ENCODE peak calls at places on chromosomes 16 and 17, in seven cellular contexts. G, W, T, C, R, O and P are unnamed samples.

GRCh38 chr17:29167393-29168078 is 12.7 kb downstream of the MYO18A start:
- DNase-seq in G (no peak), W (no peak), T (no peak), C (peak; percentile 57), R (no peak), O (no peak), P (no peak)

GRCh38 chr17:2904135-2904534 is 107.9 kb downstream of the RAP1GAP2 start:
- DNase-seq in G (no peak), W (no peak), T (no peak), C (peak; percentile 34), R (no peak), O (peak; percentile 78), P (no peak)

GRCh38 chr17:42230225-42230624 is 35.9 kb upstream of the GHDC start:
- DNase-seq in G (no peak), W (no peak), T (no peak), C (no peak), R (no peak), O (no peak), P (no peak)

GRCh38 chr16:75044800-75045361 is 46.1 kb downstream of the ZNRF1 start:
- DNase-seq in G (peak; percentile 25), W (no peak), T (no peak), C (peak; percentile 59), R (no peak), O (no peak), P (peak; percentile 67)

GRCh38 chr17:32160526-32160925 is 18.2 kb downstream of the RHOT1 start:
- DNase-seq in G (no peak), W (peak; percentile 57), T (no peak), C (no peak), R (no peak), O (no peak), P (no peak)

GRCh38 chr16:89289428-89290395 is 72.2 kb downstream of the ZNF778 start:
- DNase-seq in G (peak; percentile 75), W (peak; percentile 83), T (peak; percentile 90), C (peak; percentile 37), R (peak; percentile 73), O (peak; percentile 98), P (peak; percentile 63)

GRCh38 chr17:37607637-37608368 is 1.4 kb downstream of the SYNRG start:
- DNase-seq in G (no peak), W (peak; percentile 56), T (no peak), C (no peak), R (no peak), O (no peak), P (no peak)

GRCh38 chr16:49282690-49283375 is 1.2 kb upstream of the CBLN1 start:
- DNase-seq in G (no peak), W (peak; percentile 81), T (peak; percentile 23), C (no peak), R (peak; percentile 12), O (peak; percentile 78), P (no peak)

GRCh38 chr16:54375056-54375455 is 88.5 kb upstream of the IRX3 start:
- DNase-seq in G (no peak), W (no peak), T (no peak), C (no peak), R (no peak), O (no peak), P (no peak)
- H3K4me3 ChIP-seq in G (no peak overlapping the region), W (no peak overlapping the region), T (no peak overlapping the region), C (no peak overlapping the region), R (no peak overlapping the region), O (no peak overlapping the region), P (no peak overlapping the region)

DNA sequence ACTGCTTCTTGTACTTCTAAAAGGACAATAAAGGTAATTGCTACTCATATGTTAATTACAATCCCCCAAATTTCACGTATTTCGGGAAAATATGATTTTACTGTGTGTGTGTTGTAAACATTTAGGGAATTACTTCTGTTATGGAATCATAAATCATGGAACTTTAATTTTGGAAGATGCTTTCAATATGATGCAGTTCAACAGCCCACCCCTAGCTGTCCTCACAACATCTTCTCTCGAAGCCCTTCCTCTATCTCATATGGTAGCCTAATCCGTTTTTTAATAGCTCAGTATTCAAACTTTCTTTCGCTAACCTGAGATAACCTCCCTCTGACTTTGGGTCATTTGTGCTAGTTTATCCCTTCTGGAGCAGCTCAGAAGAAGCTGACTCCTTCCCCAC is 78.4 kb downstream of the ANKFN1 start:
- DNase-seq in G (no peak), W (no peak), T (no peak), C (no peak), R (no peak), O (no peak), P (no peak)
- TF ChIP-seq CTCF in G (no peak), W (no peak), T (peak; percentile 14), C (peak; percentile 3), R (no peak), O (peak; percentile 53), P (no peak)

DNA sequence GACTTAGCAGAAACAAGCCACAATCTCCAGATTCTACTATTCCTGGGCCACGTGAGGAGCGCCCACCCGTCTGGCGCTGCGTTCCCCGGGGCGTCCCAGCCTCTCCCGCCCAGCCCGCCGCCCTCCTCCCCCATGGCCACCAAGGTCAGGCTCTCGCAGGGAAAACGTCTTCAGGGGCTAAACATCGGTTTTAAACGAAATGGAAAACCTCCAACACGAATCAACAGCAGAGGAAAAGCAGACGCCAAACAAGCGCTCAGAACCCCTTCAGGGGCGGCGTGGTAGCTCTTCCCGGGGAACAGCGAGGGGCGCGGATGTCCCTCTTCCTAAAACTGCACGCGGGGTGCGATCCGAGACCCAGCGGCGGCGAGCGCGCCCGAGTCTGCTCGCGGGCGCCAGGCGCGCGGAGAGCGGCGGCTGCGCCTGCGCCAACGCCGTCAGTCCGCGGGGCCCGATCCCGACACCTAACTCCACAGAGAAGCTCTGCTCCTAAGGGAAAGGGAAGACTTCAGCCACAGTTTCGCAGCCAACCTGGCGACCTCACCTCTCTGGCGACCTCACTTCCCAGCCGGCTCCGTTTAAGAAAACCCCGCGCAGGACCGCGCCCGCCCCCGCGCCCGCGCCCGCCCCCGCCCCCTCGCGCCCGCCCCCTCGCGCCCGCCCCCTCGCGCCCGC is 499 bp upstream of the COG1 start:
- DNase-seq in G (peak; percentile 72), W (peak; percentile 93), T (peak; percentile 82), C (peak; percentile 77), R (peak; percentile 71), O (peak; percentile 92), P (peak; percentile 86)
- H3K4me3 ChIP-seq in G (peak overlapping the region; percentile 99), W (peak overlapping the region; percentile 84), T (peak overlapping the region; percentile 95), C (peak overlapping the region; percentile 83), R (peak overlapping the region; percentile 100), O (peak overlapping the region; percentile 73), P (peak overlapping the region; percentile 82)

DNA sequence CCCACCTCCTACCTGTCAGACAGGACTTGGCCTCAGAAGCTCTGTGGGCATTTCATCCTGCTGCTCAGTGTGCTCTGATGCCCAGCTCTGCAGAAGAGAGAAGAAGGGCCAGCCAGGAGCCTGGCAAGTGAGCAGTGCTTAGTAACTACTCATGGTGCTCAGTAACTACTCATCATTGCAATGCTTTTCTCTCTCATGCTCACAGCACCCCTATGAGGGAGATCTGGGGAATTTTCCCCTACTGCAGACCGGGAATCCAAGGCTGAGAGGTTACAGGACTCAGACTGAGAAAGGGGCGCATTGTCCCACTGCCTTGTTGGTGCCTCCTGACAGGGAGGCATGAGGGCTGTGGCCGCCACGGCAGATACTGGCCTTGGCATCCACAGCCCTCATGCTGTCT is 261.1 kb downstream of the C16orf95 start:
- DNase-seq in G (no peak), W (no peak), T (no peak), C (peak; percentile 59), R (no peak), O (no peak), P (peak; percentile 32)
- TF ChIP-seq CTCF in G (no peak), W (no peak), T (no peak), C (peak; percentile 56), R (no peak), O (peak; percentile 44), P (no peak)

GRCh38 chr16:30069575-30070462 is 4.3 kb downstream of the ALDOA start:
- DNase-seq in G (no peak), W (peak; percentile 82), T (no peak), C (peak; percentile 57), R (no peak), O (peak; percentile 49), P (no peak)
- H3K4me3 ChIP-seq in G (peak overlapping the region; percentile 91), W (no peak overlapping the region), T (no peak overlapping the region), C (no peak overlapping the region), R (peak overlapping the region; percentile 47), O (no peak overlapping the region), P (peak overlapping the region; percentile 10)

DNA sequence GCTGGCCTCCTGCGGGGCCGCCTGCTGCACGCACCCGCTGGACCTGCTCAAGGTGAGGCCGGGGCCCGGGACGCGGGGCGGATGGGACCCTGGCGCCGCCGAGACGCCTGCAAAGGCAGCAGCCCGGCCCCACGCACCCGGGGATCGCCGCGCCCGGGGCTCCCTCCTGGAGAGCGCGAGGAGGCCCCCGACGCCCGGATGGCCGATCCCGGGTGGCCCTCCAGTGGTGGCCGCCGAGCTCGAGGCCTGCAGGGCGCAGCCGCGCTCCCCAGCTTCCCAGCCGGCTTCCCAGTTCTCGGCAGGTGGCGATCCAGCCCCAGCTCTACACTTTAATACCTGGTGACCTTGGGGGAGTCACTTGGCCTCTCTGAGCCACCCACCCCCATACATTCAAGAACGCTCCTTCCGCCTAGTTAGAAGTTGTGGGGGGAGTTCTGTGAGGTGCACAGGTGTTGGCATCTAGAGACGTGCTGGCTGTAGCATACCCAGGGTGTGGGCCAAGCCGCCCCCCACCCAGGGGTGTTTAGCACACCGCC is 452 bp downstream of the SLC25A10 start:
- DNase-seq in G (no peak), W (no peak), T (peak; percentile 79), C (no peak), R (peak; percentile 46), O (peak; percentile 90), P (peak; percentile 75)
- TF ChIP-seq CTCF in G (no peak), W (no peak), T (no peak), C (peak; percentile 18), R (peak; percentile 63), O (peak; percentile 29), P (peak; percentile 16)

DNA sequence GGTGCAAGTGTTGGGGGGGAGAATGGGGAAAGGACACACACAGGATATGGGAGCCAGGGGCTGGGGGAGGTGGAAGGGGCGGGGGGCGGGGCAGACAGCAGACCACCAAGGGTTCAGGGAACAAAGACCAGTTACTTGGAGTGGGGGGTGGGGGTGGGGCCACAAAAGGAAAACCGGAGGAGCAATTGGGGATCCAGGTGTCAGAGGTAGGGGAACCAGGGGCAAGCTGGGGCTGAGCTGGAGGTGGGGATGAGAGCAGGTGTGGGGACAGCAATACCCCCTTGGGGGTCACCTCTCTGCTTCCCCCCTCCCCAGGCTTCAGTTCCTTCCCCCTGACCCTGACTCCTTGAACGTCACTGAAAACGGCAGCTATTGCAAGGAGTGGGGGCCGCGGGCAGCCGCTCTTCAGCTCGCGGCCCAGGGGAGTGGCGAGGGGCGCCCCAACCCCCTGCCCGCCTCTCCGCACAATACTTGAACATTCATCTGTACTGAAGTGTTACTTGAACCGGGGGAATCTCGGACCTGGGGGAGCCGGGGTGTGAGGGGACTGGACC is 1.3 kb upstream of the ORAI3 start:
- DNase-seq in G (no peak), W (no peak), T (no peak), C (no peak), R (no peak), O (no peak), P (no peak)
- H3K4me3 ChIP-seq in G (no peak overlapping the region), W (peak overlapping the region; percentile 99), T (no peak overlapping the region), C (peak overlapping the region; percentile 81), R (no peak overlapping the region), O (no peak overlapping the region), P (peak overlapping the region; percentile 64)